ENCODE peak calls at places on chromosomes 6 and 20, in five cellular contexts. One of them, this sample, is unnamed.

GRCh38 chr20:36231331-36231730 is 4.9 kb upstream of the AAR2 start:
- DNase-seq in GM12878: no peak
- DNase-seq in K562: no peak
- DNase-seq in GM12892: no peak
- DNase-seq in HepG2: no peak
- DNase-seq in this sample: no peak

GRCh38 chr6:30876039-30876730 is 8.1 kb upstream of the DDR1 start:
- DNase-seq in K562: peak
- DNase-seq in GM12878: no peak
- DNase-seq in HepG2: no peak
- DNase-seq in GM12892: no peak
- DNase-seq in this sample: no peak

GRCh38 chr6:155126727-155127439 is 131.8 kb downstream of the TIAM2 start:
- DNase-seq in HepG2: peak
- DNase-seq in K562: peak
- DNase-seq in GM12878: no peak
- DNase-seq in GM12892: no peak
- DNase-seq in this sample: no peak

GRCh38 chr6:31529329-31530150 is 778 bp downstream of the MCCD1 start:
- DNase-seq in GM12878: no peak
- DNase-seq in GM12892: no peak
- DNase-seq in HepG2: peak
- DNase-seq in K562: no peak
- DNase-seq in this sample: no peak

GRCh38 chr20:48234951-48235350 is 449.7 kb upstream of the SULF2 start:
- DNase-seq in GM12878: no peak
- DNase-seq in GM12892: no peak
- DNase-seq in K562: no peak
- DNase-seq in HepG2: no peak
- DNase-seq in this sample: no peak

GRCh38 chr6:84633771-84634170 is 130.6 kb downstream of the TBX18 start:
- DNase-seq in HepG2: no peak
- DNase-seq in GM12892: no peak
- DNase-seq in K562: no peak
- DNase-seq in GM12878: no peak
- DNase-seq in this sample: no peak

GRCh38 chr20:12156252-12156651 is 238.6 kb downstream of the BTBD3 start:
- DNase-seq in GM12892: no peak
- DNase-seq in HepG2: no peak
- DNase-seq in K562: no peak
- DNase-seq in GM12878: no peak
- DNase-seq in this sample: no peak

GRCh38 chr6:136524936-136525413 is 25.2 kb downstream of the MAP7 start:
- DNase-seq in GM12878: no peak
- DNase-seq in HepG2: no peak
- DNase-seq in GM12892: no peak
- DNase-seq in K562: peak
- DNase-seq in this sample: no peak

GRCh38 chr6:157693867-157694266 is 129.2 kb upstream of the SNX9 start:
- DNase-seq in K562: no peak
- DNase-seq in HepG2: no peak
- DNase-seq in GM12892: no peak
- DNase-seq in GM12878: no peak
- DNase-seq in this sample: no peak

GRCh38 chr6:167420858-167421766 is 96.2 kb downstream of the TTLL2 start:
- DNase-seq in K562: peak
- DNase-seq in GM12878: no peak
- DNase-seq in HepG2: peak
- DNase-seq in GM12892: no peak
- DNase-seq in this sample: no peak
- TF ChIP-seq TAF1 in K562: no peak
- TF ChIP-seq TAF1 in GM12878: no peak
- TF ChIP-seq TAF1 in HepG2: peak
- TF ChIP-seq TAF1 in GM12892: no peak
- TF ChIP-seq TAF1 in this sample: no peak

GRCh38 chr6:37353761-37354525 is at the start of gene RNF8:
- DNase-seq in K562: peak
- DNase-seq in GM12878: peak
- DNase-seq in HepG2: peak
- DNase-seq in GM12892: peak
- DNase-seq in this sample: peak
- TF ChIP-seq POLR2A in K562: peak
- TF ChIP-seq POLR2A in GM12878: peak
- TF ChIP-seq POLR2A in HepG2: peak
- TF ChIP-seq POLR2A in GM12892: peak
- TF ChIP-seq POLR2A in this sample: peak

GRCh38 chr20:43914697-43915208 is at the start of gene TOX2:
- DNase-seq in GM12878: no peak
- DNase-seq in GM12892: peak
- DNase-seq in K562: peak
- DNase-seq in HepG2: no peak
- DNase-seq in this sample: peak
- TF ChIP-seq TAF1 in GM12878: no peak
- TF ChIP-seq TAF1 in GM12892: no peak
- TF ChIP-seq TAF1 in K562: no peak
- TF ChIP-seq TAF1 in HepG2: no peak
- TF ChIP-seq TAF1 in this sample: no peak

GRCh38 chr6:16335176-16335575 is 96.8 kb downstream of the GMPR start:
- DNase-seq in HepG2: no peak
- DNase-seq in GM12878: no peak
- DNase-seq in K562: no peak
- DNase-seq in GM12892: no peak
- DNase-seq in this sample: no peak

GRCh38 chr6:16339263-16339587 is 100.8 kb downstream of the GMPR start:
- DNase-seq in K562: no peak
- DNase-seq in GM12878: no peak
- DNase-seq in HepG2: no peak
- DNase-seq in GM12892: no peak
- DNase-seq in this sample: no peak

GRCh38 chr6:16336056-16336810 is 97.8 kb downstream of the GMPR start:
- DNase-seq in K562: no peak
- DNase-seq in GM12892: no peak
- DNase-seq in HepG2: no peak
- DNase-seq in GM12878: no peak
- DNase-seq in this sample: no peak

GRCh38 chr6:16337280-16337975 is 99.0 kb downstream of the GMPR start:
- DNase-seq in K562: no peak
- DNase-seq in GM12892: no peak
- DNase-seq in HepG2: no peak
- DNase-seq in GM12878: no peak
- DNase-seq in this sample: no peak

GRCh38 chr6:16338577-16339262 is 100.3 kb downstream of the GMPR start:
- DNase-seq in GM12878: no peak
- DNase-seq in K562: peak
- DNase-seq in HepG2: no peak
- DNase-seq in GM12892: no peak
- DNase-seq in this sample: no peak
- TF ChIP-seq POLR2A in GM12878: no peak
- TF ChIP-seq POLR2A in K562: no peak
- TF ChIP-seq POLR2A in HepG2: no peak
- TF ChIP-seq POLR2A in GM12892: no peak
- TF ChIP-seq POLR2A in this sample: no peak

GRCh38 chr6:109330263-109330662 is 52.0 kb downstream of the CD164 start:
- DNase-seq in GM12878: no peak
- DNase-seq in GM12892: no peak
- DNase-seq in K562: no peak
- DNase-seq in HepG2: no peak
- DNase-seq in this sample: no peak
- TF ChIP-seq TAF1 in GM12878: no peak
- TF ChIP-seq TAF1 in GM12892: no peak
- TF ChIP-seq TAF1 in K562: no peak
- TF ChIP-seq TAF1 in HepG2: no peak
- TF ChIP-seq TAF1 in this sample: no peak

This sample was measured in GM12891.